ENCODE peak calls at places on chromosome 19, in ten cellular contexts. One of them, this sample, is unnamed.

GRCh38 chr19:6464070-6464873 is at the start of gene CRB3:
- DNase-seq in NCI-H187 treated with DMSO at 0.1 percent for 48 hours: no peak
- DNase-seq in stimulated activated CD8-positive, alpha-beta memory T cell treated with anti-CD3 and anti-CD28 coated beads, Interleukin-4, amount 100 ng/mL, for 1 hour: peak
- DNase-seq in stimulated activated naive CD8-positive, alpha-beta T cell treated with anti-CD3 and anti-CD28 coated beads, Interleukin-15, amount 100 ng/mL, for 72 hours: no peak
- DNase-seq in colonic mucosa: peak
- DNase-seq in right atrium auricular region: no peak
- DNase-seq in NCI-H1092 treated with DMSO at 0.1 percent for 48 hours: no peak
- DNase-seq in kidney tubule cell: peak
- DNase-seq in G401: no peak
- DNase-seq in Peyer's patch: peak
- DNase-seq in this sample: no peak

GRCh38 chr19:49851456-49852259 is 699 bp downstream of the PTOV1 start:
- DNase-seq in NCI-H187 treated with DMSO at 0.1 percent for 48 hours: no peak
- DNase-seq in stimulated activated CD8-positive, alpha-beta memory T cell treated with anti-CD3 and anti-CD28 coated beads, Interleukin-4, amount 100 ng/mL, for 1 hour: no peak
- DNase-seq in stimulated activated naive CD8-positive, alpha-beta T cell treated with anti-CD3 and anti-CD28 coated beads, Interleukin-15, amount 100 ng/mL, for 72 hours: no peak
- DNase-seq in colonic mucosa: peak
- DNase-seq in right atrium auricular region: no peak
- DNase-seq in NCI-H1092 treated with DMSO at 0.1 percent for 48 hours: no peak
- DNase-seq in kidney tubule cell: no peak
- DNase-seq in G401: no peak
- DNase-seq in Peyer's patch: peak
- DNase-seq in this sample: no peak

GRCh38 chr19:46828484-46828883 is 22.2 kb downstream of the AP2S1 start:
- DNase-seq in NCI-H187 treated with DMSO at 0.1 percent for 48 hours: no peak
- DNase-seq in stimulated activated CD8-positive, alpha-beta memory T cell treated with anti-CD3 and anti-CD28 coated beads, Interleukin-4, amount 100 ng/mL, for 1 hour: no peak
- DNase-seq in stimulated activated naive CD8-positive, alpha-beta T cell treated with anti-CD3 and anti-CD28 coated beads, Interleukin-15, amount 100 ng/mL, for 72 hours: no peak
- DNase-seq in colonic mucosa: no peak
- DNase-seq in right atrium auricular region: no peak
- DNase-seq in NCI-H1092 treated with DMSO at 0.1 percent for 48 hours: no peak
- DNase-seq in kidney tubule cell: no peak
- DNase-seq in G401: no peak
- DNase-seq in Peyer's patch: no peak
- DNase-seq in this sample: no peak

GRCh38 chr19:49409441-49410029 is 13.7 kb downstream of the PTH2 start:
- DNase-seq in NCI-H187 treated with DMSO at 0.1 percent for 48 hours: no peak
- DNase-seq in stimulated activated CD8-positive, alpha-beta memory T cell treated with anti-CD3 and anti-CD28 coated beads, Interleukin-4, amount 100 ng/mL, for 1 hour: no peak
- DNase-seq in stimulated activated naive CD8-positive, alpha-beta T cell treated with anti-CD3 and anti-CD28 coated beads, Interleukin-15, amount 100 ng/mL, for 72 hours: no peak
- DNase-seq in colonic mucosa: no peak
- DNase-seq in right atrium auricular region: no peak
- DNase-seq in NCI-H1092 treated with DMSO at 0.1 percent for 48 hours: no peak
- DNase-seq in kidney tubule cell: no peak
- DNase-seq in G401: no peak
- DNase-seq in Peyer's patch: no peak
- DNase-seq in this sample: no peak

GRCh38 chr19:28864577-28865042 is 348.3 kb downstream of the UQCRFS1 start:
- DNase-seq in NCI-H187 treated with DMSO at 0.1 percent for 48 hours: no peak
- DNase-seq in stimulated activated CD8-positive, alpha-beta memory T cell treated with anti-CD3 and anti-CD28 coated beads, Interleukin-4, amount 100 ng/mL, for 1 hour: no peak
- DNase-seq in stimulated activated naive CD8-positive, alpha-beta T cell treated with anti-CD3 and anti-CD28 coated beads, Interleukin-15, amount 100 ng/mL, for 72 hours: no peak
- DNase-seq in colonic mucosa: no peak
- DNase-seq in right atrium auricular region: no peak
- DNase-seq in NCI-H1092 treated with DMSO at 0.1 percent for 48 hours: peak
- DNase-seq in kidney tubule cell: no peak
- DNase-seq in G401: peak
- DNase-seq in Peyer's patch: no peak
- DNase-seq in this sample: no peak

GRCh38 chr19:18804139-18804601 is 13.1 kb upstream of the COMP start:
- DNase-seq in NCI-H187 treated with DMSO at 0.1 percent for 48 hours: no peak
- DNase-seq in stimulated activated CD8-positive, alpha-beta memory T cell treated with anti-CD3 and anti-CD28 coated beads, Interleukin-4, amount 100 ng/mL, for 1 hour: no peak
- DNase-seq in stimulated activated naive CD8-positive, alpha-beta T cell treated with anti-CD3 and anti-CD28 coated beads, Interleukin-15, amount 100 ng/mL, for 72 hours: no peak
- DNase-seq in colonic mucosa: no peak
- DNase-seq in right atrium auricular region: no peak
- DNase-seq in NCI-H1092 treated with DMSO at 0.1 percent for 48 hours: no peak
- DNase-seq in kidney tubule cell: no peak
- DNase-seq in G401: no peak
- DNase-seq in Peyer's patch: no peak
- DNase-seq in this sample: no peak

GRCh38 chr19:45293682-45294081 is 29.0 kb downstream of the CKM start:
- DNase-seq in NCI-H187 treated with DMSO at 0.1 percent for 48 hours: no peak
- DNase-seq in stimulated activated CD8-positive, alpha-beta memory T cell treated with anti-CD3 and anti-CD28 coated beads, Interleukin-4, amount 100 ng/mL, for 1 hour: no peak
- DNase-seq in stimulated activated naive CD8-positive, alpha-beta T cell treated with anti-CD3 and anti-CD28 coated beads, Interleukin-15, amount 100 ng/mL, for 72 hours: no peak
- DNase-seq in colonic mucosa: no peak
- DNase-seq in right atrium auricular region: no peak
- DNase-seq in NCI-H1092 treated with DMSO at 0.1 percent for 48 hours: no peak
- DNase-seq in kidney tubule cell: peak
- DNase-seq in G401: no peak
- DNase-seq in Peyer's patch: no peak
- DNase-seq in this sample: no peak

GRCh38 chr19:1990230-1991017 is 25.1 kb downstream of the BTBD2 start:
- DNase-seq in NCI-H187 treated with DMSO at 0.1 percent for 48 hours: no peak
- DNase-seq in stimulated activated CD8-positive, alpha-beta memory T cell treated with anti-CD3 and anti-CD28 coated beads, Interleukin-4, amount 100 ng/mL, for 1 hour: no peak
- DNase-seq in stimulated activated naive CD8-positive, alpha-beta T cell treated with anti-CD3 and anti-CD28 coated beads, Interleukin-15, amount 100 ng/mL, for 72 hours: no peak
- DNase-seq in colonic mucosa: no peak
- DNase-seq in right atrium auricular region: no peak
- DNase-seq in NCI-H1092 treated with DMSO at 0.1 percent for 48 hours: no peak
- DNase-seq in kidney tubule cell: no peak
- DNase-seq in G401: no peak
- DNase-seq in Peyer's patch: peak
- DNase-seq in this sample: no peak

GRCh38 chr19:2308114-2308556 is at the start of gene LINGO3:
- DNase-seq in NCI-H187 treated with DMSO at 0.1 percent for 48 hours: no peak
- DNase-seq in stimulated activated CD8-positive, alpha-beta memory T cell treated with anti-CD3 and anti-CD28 coated beads, Interleukin-4, amount 100 ng/mL, for 1 hour: no peak
- DNase-seq in stimulated activated naive CD8-positive, alpha-beta T cell treated with anti-CD3 and anti-CD28 coated beads, Interleukin-15, amount 100 ng/mL, for 72 hours: no peak
- DNase-seq in colonic mucosa: no peak
- DNase-seq in right atrium auricular region: no peak
- DNase-seq in NCI-H1092 treated with DMSO at 0.1 percent for 48 hours: no peak
- DNase-seq in kidney tubule cell: no peak
- DNase-seq in G401: no peak
- DNase-seq in Peyer's patch: no peak
- DNase-seq in this sample: no peak

GRCh38 chr19:53906211-53907192 is 2.6 kb upstream of the CACNG7 start:
- DNase-seq in NCI-H187 treated with DMSO at 0.1 percent for 48 hours: no peak
- DNase-seq in stimulated activated CD8-positive, alpha-beta memory T cell treated with anti-CD3 and anti-CD28 coated beads, Interleukin-4, amount 100 ng/mL, for 1 hour: peak
- DNase-seq in stimulated activated naive CD8-positive, alpha-beta T cell treated with anti-CD3 and anti-CD28 coated beads, Interleukin-15, amount 100 ng/mL, for 72 hours: peak
- DNase-seq in colonic mucosa: peak
- DNase-seq in right atrium auricular region: no peak
- DNase-seq in NCI-H1092 treated with DMSO at 0.1 percent for 48 hours: no peak
- DNase-seq in kidney tubule cell: no peak
- DNase-seq in G401: peak
- DNase-seq in Peyer's patch: peak
- DNase-seq in this sample: no peak